ENCODE peak calls at places on chromosomes 7 and 10, in eight cellular contexts. D is OCI-LY7, B is tibial nerve, E is adrenal gland, U is thoracic aorta, R is epithelial cell of esophagus, X is hepatocyte, Y is neural progenitor cell. G is an unnamed sample.

GRCh38 chr7:34762769-34763168 is 104.8 kb downstream of the NPSR1 start:
- DNase-seq in R (peak), X (no peak), U (no peak), B (no peak), Y (no peak), D (no peak), E (no peak), G (no peak)

GRCh38 chr10:58438340-58438739 is 53.1 kb downstream of the TFAM start:
- DNase-seq in Y (no peak), D (no peak), R (peak), U (no peak), X (no peak), B (no peak), E (no peak), G (no peak)

GRCh38 chr7:47596502-47597202 is 14.7 kb upstream of the TNS3 start:
- DNase-seq in R (no peak), B (no peak), D (peak), E (no peak), U (no peak), X (no peak), Y (no peak), G (peak)

GRCh38 chr7:205117-206010 is 13.0 kb downstream of the FAM20C start:
- DNase-seq in R (no peak), B (no peak), Y (no peak), D (no peak), X (no peak), E (no peak), U (no peak), G (no peak)

GRCh38 chr10:13969792-13970140 is 361.0 kb downstream of the FRMD4A start:
- DNase-seq in B (no peak), X (no peak), Y (no peak), D (no peak), R (no peak), U (no peak), E (no peak), G (no peak)

GRCh38 chr10:61888744-61889143 is 12.8 kb upstream of the ARID5B start:
- DNase-seq in Y (no peak), D (no peak), U (no peak), R (peak), E (no peak), X (no peak), B (no peak), G (no peak)

GRCh38 chr10:85888559-85888958 is 478.0 kb downstream of the GRID1 start:
- DNase-seq in U (no peak), X (no peak), B (no peak), E (no peak), D (no peak), Y (no peak), R (no peak), G (no peak)

GRCh38 chr10:123557366-123558108 is 108.6 kb upstream of the GPR26 start:
- DNase-seq in E (no peak), D (no peak), Y (no peak), U (no peak), R (no peak), X (no peak), B (no peak), G (no peak)

GRCh38 chr10:68543004-68543918 is 15.9 kb upstream of the SLC25A16 start:
- DNase-seq in U (no peak), X (peak), R (peak), Y (no peak), E (no peak), D (no peak), B (no peak), G (no peak)

GRCh38 chr7:1928555-1929348 is 258.7 kb downstream of the ELFN1 start:
- DNase-seq in B (no peak), U (no peak), X (no peak), R (no peak), D (no peak), Y (no peak), E (no peak), G (no peak)

GRCh38 chr10:102914781-102915180 is 3.3 kb upstream of the CNNM2 start:
- DNase-seq in E (no peak), U (no peak), B (no peak), D (no peak), R (no peak), X (no peak), Y (no peak), G (no peak)

GRCh38 chr7:151888079-151888673 is 11.3 kb upstream of the PRKAG2 start:
- DNase-seq in X (no peak), U (no peak), D (no peak), B (no peak), E (no peak), R (no peak), Y (peak), G (peak)

GRCh38 chr10:93999401-93999851 is 5.7 kb downstream of the PLCE1 start:
- DNase-seq in B (peak), R (no peak), X (peak), Y (peak), U (peak), D (no peak), E (no peak), G (peak)

GRCh38 chr7:1106783-1107421 is 19.0 kb downstream of the GPER1 start:
- DNase-seq in Y (no peak), U (no peak), D (no peak), E (no peak), B (no peak), X (no peak), R (no peak), G (no peak)

GRCh38 chr7:71482284-71482683 is 350.3 kb downstream of the GALNT17 start:
- DNase-seq in B (no peak), D (no peak), Y (no peak), U (no peak), R (no peak), X (no peak), E (no peak), G (no peak)

DNA sequence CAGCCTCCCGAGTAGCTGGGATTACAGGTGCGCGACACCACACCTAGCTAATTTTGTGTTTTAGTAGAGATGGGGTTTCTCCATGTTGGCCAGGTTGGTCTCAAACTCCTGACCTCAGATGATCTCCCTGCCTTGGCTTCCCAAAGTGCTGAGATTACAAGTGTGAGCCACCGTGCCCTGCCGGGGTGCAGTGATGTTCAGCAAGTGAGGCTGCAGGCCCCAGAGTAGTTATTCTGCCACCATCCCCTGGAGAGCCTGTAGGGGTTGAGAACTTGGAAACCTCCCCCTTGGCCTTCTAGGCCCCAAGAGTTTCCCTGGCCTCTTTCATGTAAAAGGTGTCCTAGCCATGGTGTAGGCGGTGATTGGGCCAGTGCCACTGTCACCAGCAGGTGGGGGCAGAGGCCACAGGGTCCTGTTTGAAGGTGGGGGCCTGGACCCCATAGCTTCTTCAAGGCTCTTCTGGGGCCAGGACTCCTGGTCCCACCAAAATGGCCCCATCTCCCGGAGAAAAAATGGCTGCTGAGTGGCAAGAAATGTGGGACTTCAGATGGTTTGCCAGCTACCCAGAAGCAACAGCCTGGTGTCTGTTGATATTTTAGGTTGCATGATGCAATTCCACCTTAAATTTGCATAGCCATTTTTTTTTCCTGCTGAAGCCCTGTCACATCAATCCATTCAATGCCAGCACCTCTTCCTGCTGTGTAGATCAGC is 25.5 kb upstream of the INMT start:
- DNase-seq in U (no peak), D (peak), R (no peak), Y (no peak), X (no peak), B (no peak), E (no peak), G (no peak)
- H3K4me3 ChIP-seq in U (no peak), D (peak), R (no peak), Y (no peak), X (no peak), B (no peak), E (no peak), G (no peak)

GRCh38 chr10:73871915-73872710 is 2.2 kb downstream of the CAMK2G start:
- DNase-seq in E (peak), U (no peak), Y (no peak), X (peak), R (peak), D (no peak), B (no peak), G (no peak)
- H3K4me3 ChIP-seq in E (no peak), U (peak), Y (no peak), X (no peak), R (no peak), D (no peak), B (no peak), G (peak)

GRCh38 chr7:97005764-97006145 is 402 bp downstream of the DLX6 start:
- DNase-seq in X (no peak), R (no peak), B (no peak), D (no peak), Y (no peak), E (no peak), U (no peak), G (no peak)
- H3K4me3 ChIP-seq in X (peak), R (peak), B (peak), D (no peak), Y (peak), E (no peak), U (peak), G (peak)

GRCh38 chr7:33039257-33039904 is 23.2 kb downstream of the NT5C3A start:
- DNase-seq in E (no peak), B (no peak), X (no peak), R (no peak), U (no peak), Y (no peak), D (peak), G (no peak)

GRCh38 chr7:33043434-33043833 is 19.1 kb downstream of the NT5C3A start:
- DNase-seq in E (no peak), X (no peak), U (no peak), R (no peak), D (no peak), B (no peak), Y (no peak), G (no peak)

GRCh38 chr7:33038639-33039038 is 23.9 kb downstream of the NT5C3A start:
- DNase-seq in E (no peak), Y (no peak), R (no peak), U (no peak), D (no peak), X (no peak), B (no peak), G (no peak)

GRCh38 chr7:33040803-33041516 is 21.6 kb downstream of the NT5C3A start:
- DNase-seq in D (peak), Y (no peak), U (no peak), R (peak), E (no peak), B (no peak), X (peak), G (no peak)

DNA sequence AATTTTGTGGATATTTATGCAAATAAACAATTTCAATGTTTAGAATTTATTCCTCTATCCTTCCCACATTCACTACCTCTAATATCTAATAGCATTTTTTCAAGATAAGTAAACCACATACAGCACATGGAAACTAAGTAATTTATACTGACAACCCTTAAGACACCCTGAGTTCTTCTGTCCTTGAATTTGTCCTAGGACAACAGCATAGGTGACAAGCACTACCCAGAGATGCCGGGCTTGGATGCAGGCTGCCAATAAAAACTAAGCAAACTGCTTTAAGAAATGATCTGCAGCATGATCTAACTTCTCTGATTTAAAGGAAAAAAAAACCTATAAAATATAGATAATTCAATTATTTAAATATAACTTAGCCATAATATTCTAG is 22.7 kb downstream of the NT5C3A start:
- DNase-seq in B (no peak), D (no peak), X (no peak), E (no peak), U (no peak), Y (no peak), R (no peak), G (no peak)
- H3K4me3 ChIP-seq in B (peak), D (peak), X (no peak), E (peak), U (peak), Y (no peak), R (peak), G (peak)

GRCh38 chr10:17022898-17023297 is 106.7 kb downstream of the CUBN start:
- DNase-seq in R (no peak), B (no peak), D (no peak), Y (no peak), E (no peak), U (no peak), X (no peak), G (no peak)
- H3K4me3 ChIP-seq in R (no peak), B (peak), D (no peak), Y (peak), E (no peak), U (peak), X (no peak), G (no peak)

GRCh38 chr7:149771199-149771636 is 2.2 kb downstream of the ZNF467 start:
- DNase-seq in R (no peak), D (no peak), Y (no peak), X (peak), B (no peak), E (peak), U (no peak), G (no peak)
- H3K4me3 ChIP-seq in R (peak), D (peak), Y (peak), X (peak), B (peak), E (no peak), U (peak), G (peak)

DNA sequence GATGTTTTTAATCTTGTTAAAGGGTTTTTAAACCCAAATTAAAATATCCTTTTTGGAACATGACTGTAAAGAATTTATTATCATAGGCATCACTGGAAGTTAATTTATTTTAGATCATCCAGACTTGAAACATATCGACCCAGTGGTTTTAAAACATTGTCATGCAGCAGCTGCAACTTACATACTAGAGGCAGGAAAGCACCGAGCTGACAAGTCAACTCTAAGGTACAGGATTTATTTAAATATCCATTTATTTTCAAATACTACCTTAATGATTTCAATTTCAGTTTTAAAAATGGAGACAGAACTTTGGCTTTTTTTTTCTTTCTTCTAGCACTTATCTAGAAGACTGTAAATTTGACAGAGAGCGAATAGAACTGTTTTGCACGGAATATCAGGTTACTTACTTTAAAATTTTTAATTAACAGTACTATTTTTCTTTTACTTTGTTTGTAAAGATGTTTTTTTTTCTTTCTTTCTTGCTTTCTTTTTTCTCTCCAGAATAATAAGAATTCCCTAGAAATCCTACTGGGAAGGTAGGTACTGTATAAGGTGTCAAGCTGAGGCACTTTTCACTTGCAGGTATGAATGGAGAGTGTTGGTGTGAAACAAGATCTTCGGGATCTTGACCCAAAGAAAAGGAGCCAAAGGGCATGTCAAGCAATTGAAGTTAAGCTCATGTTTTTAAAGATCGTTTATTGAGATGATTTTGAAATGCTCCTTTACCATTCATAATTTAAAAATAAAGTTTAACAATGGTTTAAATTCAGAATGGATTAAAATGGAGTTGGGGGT is 1.8 kb downstream of the COMMD3 start:
- DNase-seq in D (no peak), B (no peak), R (no peak), E (no peak), Y (peak), U (no peak), X (no peak), G (no peak)
- H3K4me3 ChIP-seq in D (peak), B (no peak), R (no peak), E (no peak), Y (no peak), U (peak), X (no peak), G (peak)